ENCODE peak calls at places on chromosomes 2 and 18, in five cellular contexts. O, N, L, U and J are unnamed samples.

GRCh38 chr2:95334916-95335641 is 37.9 kb downstream of the KCNIP3 start:
- DNase-seq in O (no peak), N (no peak), L (no peak), U (peak), J (no peak)

GRCh38 chr2:46298522-46299351 is 1.5 kb downstream of the EPAS1 start:
- DNase-seq in O (peak), N (no peak), L (peak), U (peak), J (no peak)

GRCh38 chr2:199018826-199019225 is 438.9 kb downstream of the SATB2 start:
- DNase-seq in O (no peak), N (no peak), L (no peak), U (peak), J (no peak)

GRCh38 chr2:20377738-20378137 is 27.1 kb upstream of the PUM2 start:
- DNase-seq in O (no peak), N (no peak), L (no peak), U (no peak), J (no peak)

GRCh38 chr2:70947556-70948184 is 12.0 kb downstream of the ATP6V1B1 start:
- DNase-seq in O (no peak), N (no peak), L (no peak), U (peak), J (no peak)

GRCh38 chr2:233492078-233492477 is 74.5 kb downstream of the USP40 start:
- DNase-seq in O (no peak), N (no peak), L (no peak), U (no peak), J (no peak)

GRCh38 chr18:21203842-21204241 is 38.2 kb upstream of the GREB1L start:
- DNase-seq in O (no peak), N (no peak), L (no peak), U (no peak), J (no peak)

GRCh38 chr2:168089200-168089599 is 158.2 kb downstream of the STK39 start:
- DNase-seq in O (no peak), N (no peak), L (no peak), U (no peak), J (no peak)

GRCh38 chr2:6214471-6214870 is 522.3 kb downstream of the SOX11 start:
- DNase-seq in O (no peak), N (no peak), L (no peak), U (no peak), J (no peak)

GRCh38 chr2:71743995-71744675 is 290.8 kb downstream of the DYSF start:
- DNase-seq in O (no peak), N (no peak), L (no peak), U (peak), J (no peak)

GRCh38 chr2:48946444-48947048 is 191.0 kb upstream of the LHCGR start:
- DNase-seq in O (no peak), N (peak), L (peak), U (peak), J (no peak)